ENCODE peak calls at places on chromosomes 3 and 15, in five cellular contexts. T is H1, U is Peyer's patch, C is epithelial cell of esophagus, Q is astrocyte. L is an unnamed sample.

GRCh38 chr3:191963182-191963581 is 502.2 kb downstream of the PYDC2 start:
- DNase-seq in T (peak; percentile 58), U (no peak), Q (peak; percentile 85), C (peak; percentile 37), L (no peak)

GRCh38 chr3:127729556-127730056 is 56.9 kb downstream of the ABTB1 start:
- DNase-seq in U (no peak), C (no peak), T (no peak), Q (no peak), L (no peak)

GRCh38 chr15:63370764-63371163 is 10.9 kb downstream of the CA12 start:
- DNase-seq in T (no peak), C (no peak), Q (no peak), U (no peak), L (no peak)

GRCh38 chr15:89496155-89497098 is at the start of gene RHCG:
- DNase-seq in Q (peak; percentile 13), C (peak; percentile 76), T (peak; percentile 83), U (no peak), L (no peak)

GRCh38 chr3:33886015-33886414 is 87.6 kb downstream of the PDCD6IP start:
- DNase-seq in U (no peak), Q (peak; percentile 57), C (peak; percentile 73), T (no peak), L (no peak)

GRCh38 chr3:49906004-49906860 is 2.6 kb upstream of the MST1R start:
- DNase-seq in Q (peak; percentile 26), T (peak; percentile 77), U (peak; percentile 79), C (peak; percentile 63), L (peak; percentile 38)

GRCh38 chr3:161893972-161894371 is 397.4 kb downstream of the OTOL1 start:
- DNase-seq in T (no peak), C (peak; percentile 30), U (no peak), Q (peak; percentile 84), L (no peak)

GRCh38 chr3:150055332-150055731 is 84.6 kb upstream of the PFN2 start:
- DNase-seq in U (no peak), C (no peak), T (no peak), Q (no peak), L (no peak)

GRCh38 chr3:28835751-28836150 is 445.1 kb upstream of the RBMS3 start:
- DNase-seq in T (no peak), Q (no peak), U (no peak), C (peak; percentile 55), L (no peak)

GRCh38 chr3:138459619-138460535 is 25.5 kb downstream of the ESYT3 start:
- DNase-seq in U (no peak), C (no peak), Q (no peak), T (peak; percentile 42), L (no peak)

GRCh38 chr3:43236008-43236407 is 50.3 kb upstream of the SNRK start:
- DNase-seq in U (no peak), C (peak; percentile 80), T (no peak), Q (no peak), L (no peak)

GRCh38 chr3:133384331-133385027 is 15.4 kb upstream of the BFSP2 start:
- DNase-seq in C (peak; percentile 66), T (peak; percentile 80), Q (peak; percentile 26), U (peak; percentile 59), L (peak; percentile 22)

GRCh38 chr3:2869905-2870304 is 240.3 kb downstream of the IL5RA start:
- DNase-seq in T (no peak), Q (no peak), U (no peak), C (no peak), L (no peak)

GRCh38 chr3:4670352-4670751 is 177.2 kb downstream of the ITPR1 start:
- DNase-seq in U (no peak), T (no peak), Q (no peak), C (peak; percentile 20), L (no peak)

GRCh38 chr3:168585544-168585943 is 489.8 kb upstream of the GOLIM4 start:
- DNase-seq in U (no peak), C (no peak), T (no peak), Q (no peak), L (no peak)

GRCh38 chr3:146223401-146224373 is 27.2 kb downstream of the PLSCR4 start:
- DNase-seq in U (no peak), T (no peak), C (no peak), Q (peak; percentile 25), L (no peak)

GRCh38 chr3:17478673-17479072 is 263.8 kb downstream of the TBC1D5 start:
- DNase-seq in C (peak; percentile 91), U (no peak), T (no peak), Q (peak; percentile 60), L (no peak)

GRCh38 chr3:122004123-122004522 is 17.9 kb downstream of the ILDR1 start:
- DNase-seq in Q (no peak), T (no peak), U (no peak), C (peak; percentile 37), L (no peak)

GRCh38 chr3:52068055-52068704 is 11.8 kb upstream of the DUSP7 start:
- DNase-seq in Q (no peak), C (no peak), T (no peak), U (no peak), L (no peak)

GRCh38 chr3:133895208-133896001 is at the start of gene RAB6B:
- DNase-seq in Q (peak; percentile 20), C (peak; percentile 39), T (peak; percentile 82), U (no peak), L (no peak)

GRCh38 chr3:173977747-173978146 is 580.2 kb downstream of the NLGN1 start:
- DNase-seq in U (no peak), Q (peak; percentile 81), C (peak; percentile 74), T (no peak), L (no peak)

GRCh38 chr3:173976281-173976680 is 578.7 kb downstream of the NLGN1 start:
- DNase-seq in C (no peak), Q (no peak), T (no peak), U (no peak), L (no peak)
- TF ChIP-seq CTCF in C (no peak), Q (no peak), T (no peak), U (no peak), L (no peak)

GRCh38 chr15:48565560-48566482 is 79.7 kb downstream of the FBN1 start:
- DNase-seq in C (peak; percentile 85), Q (peak; percentile 83), U (no peak), T (no peak), L (no peak)
- TF ChIP-seq CTCF in C (no peak), Q (no peak), U (no peak), T (no peak), L (no peak)

GRCh38 chr3:148459931-148460513 is 237.7 kb upstream of the AGTR1 start:
- DNase-seq in Q (no peak), C (no peak), T (no peak), U (no peak), L (no peak)
- TF ChIP-seq CTCF in Q (no peak), C (peak; percentile 4), T (no peak), U (peak; percentile 29), L (no peak)

GRCh38 chr15:38724827-38725226 is 160.2 kb upstream of the RASGRP1 start:
- DNase-seq in Q (no peak), T (no peak), C (no peak), U (no peak), L (no peak)
- TF ChIP-seq CTCF in Q (no peak), T (no peak), C (no peak), U (no peak), L (no peak)

DNA sequence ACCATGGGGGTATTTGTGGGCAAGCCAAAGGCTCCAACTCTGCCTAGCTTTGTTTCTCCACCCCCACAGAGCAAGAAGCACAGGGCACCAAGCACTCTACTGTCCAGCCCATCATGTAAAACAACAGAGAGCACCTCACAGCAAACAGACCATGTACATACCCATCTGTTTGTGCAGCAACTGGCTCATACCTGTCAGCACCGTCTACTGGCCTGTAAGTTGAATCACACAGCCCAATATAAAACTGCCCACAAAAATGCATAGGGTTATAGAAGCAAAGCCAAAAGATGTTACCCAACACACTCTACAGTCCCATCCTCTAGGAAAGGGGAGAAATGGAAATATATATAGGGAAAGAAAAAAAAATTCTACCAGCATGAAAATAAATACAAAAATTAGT is 139.7 kb upstream of the CPNE4 start:
- DNase-seq in C (peak; percentile 56), U (no peak), Q (no peak), T (no peak), L (no peak)
- TF ChIP-seq CTCF in C (peak; percentile 10), U (no peak), Q (no peak), T (no peak), L (no peak)

GRCh38 chr15:78837131-78837530 is 25.9 kb upstream of the ADAMTS7 start:
- DNase-seq in T (no peak), C (no peak), U (no peak), Q (no peak), L (no peak)

GRCh38 chr15:78840661-78841060 is 29.4 kb upstream of the ADAMTS7 start:
- DNase-seq in Q (peak; percentile 11), T (no peak), C (peak; percentile 47), U (no peak), L (no peak)

GRCh38 chr15:78836333-78836732 is 25.1 kb upstream of the ADAMTS7 start:
- DNase-seq in C (no peak), U (no peak), T (no peak), Q (no peak), L (no peak)

GRCh38 chr15:78838480-78838879 is 27.2 kb upstream of the ADAMTS7 start:
- DNase-seq in C (no peak), U (no peak), T (no peak), Q (no peak), L (no peak)

DNA sequence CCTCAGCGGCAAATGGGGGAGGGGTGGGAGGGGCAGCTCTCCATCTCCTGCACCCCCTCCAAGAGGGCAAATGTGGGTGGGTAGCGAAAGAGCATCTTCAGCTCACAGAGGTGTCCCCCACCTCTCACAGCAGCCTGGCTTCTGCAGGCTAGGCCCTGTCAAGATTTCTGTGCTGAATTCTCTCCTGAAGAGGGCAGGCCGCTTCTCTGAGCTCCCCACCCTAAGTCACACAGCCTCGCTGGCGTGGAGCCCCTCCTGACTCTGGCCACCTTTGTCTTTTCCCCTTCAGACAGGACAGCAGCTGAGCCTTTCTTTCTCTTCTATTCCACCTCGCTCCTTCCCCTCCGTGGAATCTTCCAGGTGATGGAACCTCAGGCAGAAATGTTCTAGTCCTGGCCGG is 26.3 kb upstream of the ADAMTS7 start:
- DNase-seq in C (no peak), T (peak; percentile 56), Q (no peak), U (no peak), L (no peak)
- TF ChIP-seq CTCF in C (no peak), T (peak; percentile 32), Q (no peak), U (no peak), L (no peak)

DNA sequence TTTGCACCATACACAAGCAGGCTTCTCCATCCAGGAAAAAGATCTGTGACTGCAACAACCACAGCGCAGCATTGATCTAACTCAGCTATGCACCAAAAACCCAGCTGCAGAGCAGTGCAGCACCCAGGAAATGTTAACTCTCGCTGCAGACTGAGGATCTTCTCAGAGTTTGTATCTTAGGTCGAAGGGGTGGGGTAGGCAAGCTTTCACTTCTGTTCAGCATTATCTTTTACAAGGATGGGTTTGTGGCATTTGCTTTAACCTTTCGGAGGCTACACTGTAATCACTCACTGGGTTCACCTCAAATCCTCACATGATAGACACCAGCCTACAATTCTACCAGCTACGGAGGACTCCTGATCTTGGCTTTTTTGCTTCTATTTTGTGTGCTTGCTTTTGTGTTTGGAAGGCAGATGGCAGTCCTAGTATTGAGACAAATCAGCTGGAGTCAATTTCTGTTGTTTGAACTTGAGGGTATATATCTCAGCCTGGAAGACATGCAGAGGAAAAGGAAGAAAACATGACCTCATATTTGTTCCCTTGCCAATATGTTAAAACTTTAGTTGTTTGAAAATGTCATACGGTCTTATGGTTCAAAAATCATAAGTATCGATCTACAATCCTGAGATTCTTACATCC is 25.2 kb downstream of the LRRK1 start:
- DNase-seq in Q (no peak), T (no peak), C (no peak), U (no peak), L (no peak)
- TF ChIP-seq CTCF in Q (no peak), T (no peak), C (no peak), U (no peak), L (no peak)